ENCODE peak calls at places on chromosomes 1 and 21, in four cellular contexts. I, N, O and C are unnamed samples.
A peak's percentile ranks its signal among the peaks of the same experiment; 100 is the strongest.

GRCh38 chr1:43358121-43358745 is 548 bp upstream of the CDC20 start:
- DNase-seq in I (peak; percentile 51), N (no peak), O (no peak), C (no peak)

GRCh38 chr1:224592636-224593579 is 23.2 kb upstream of the CNIH3 start:
- DNase-seq in I (no peak), N (peak; percentile 77), O (no peak), C (peak; percentile 22)

GRCh38 chr1:55196433-55197035 is 18.6 kb downstream of the USP24 start:
- DNase-seq in I (no peak), N (no peak), O (no peak), C (no peak)

GRCh38 chr21:36508948-36509347 is 29.0 kb upstream of the CLDN14 start:
- DNase-seq in I (no peak), N (no peak), O (no peak), C (no peak)

GRCh38 chr1:243819438-243819839 is 30.6 kb downstream of the AKT3 start:
- DNase-seq in I (no peak), N (no peak), O (no peak), C (no peak)

GRCh38 chr1:55833452-55834160 is 618.4 kb upstream of the USP24 start:
- DNase-seq in I (no peak), N (peak; percentile 55), O (no peak), C (no peak)

GRCh38 chr1:204348722-204349121 is 11.0 kb downstream of the PLEKHA6 start:
- DNase-seq in I (no peak), N (no peak), O (no peak), C (no peak)

GRCh38 chr1:43818691-43819090 is 111.4 kb downstream of the ST3GAL3 start:
- DNase-seq in I (no peak), N (no peak), O (no peak), C (no peak)

GRCh38 chr1:195731385-195731784 is 876.9 kb downstream of the KCNT2 start:
- DNase-seq in I (no peak), N (no peak), O (no peak), C (no peak)

GRCh38 chr1:161020573-161021167 is at the start of gene F11R:
- DNase-seq in I (peak; percentile 59), N (no peak), O (peak; percentile 63), C (no peak)

GRCh38 chr1:184535191-184535970 is 148.6 kb downstream of the C1orf21 start:
- DNase-seq in I (no peak), N (peak; percentile 58), O (no peak), C (no peak)

GRCh38 chr1:19341201-19342076 is 29.3 kb downstream of the SLC66A1 start:
- DNase-seq in I (peak; percentile 80), N (peak; percentile 41), O (peak; percentile 90), C (peak; percentile 64)

GRCh38 chr1:92996131-92996463 is 34.8 kb upstream of the DIPK1A start:
- DNase-seq in I (no peak), N (no peak), O (no peak), C (no peak)

GRCh38 chr1:68232354-68233148 is at the start of gene WLS:
- DNase-seq in I (no peak), N (peak; percentile 65), O (peak; percentile 86), C (no peak)

GRCh38 chr21:33264561-33264960 is 1.6 kb upstream of the IL10RB start:
- DNase-seq in I (no peak), N (no peak), O (no peak), C (no peak)

GRCh38 chr1:205328476-205328875 is 6.9 kb upstream of the NUAK2 start:
- DNase-seq in I (no peak), N (no peak), O (no peak), C (no peak)